ENCODE peak calls at places on chromosome 5, in five cellular contexts. J, U, E, I and W are unnamed samples. For H3K4me1, the result is how much of the 10 kb centered on the place peaks cover.

GRCh38 chr5:103667068-103667467 is 104.5 kb upstream of the NUDT12 start:
- DNase-seq in J (peak), U (no peak), E (peak), I (no peak), W (peak)

GRCh38 chr5:107455111-107455544 is 215.6 kb downstream of the EFNA5 start:
- DNase-seq in J (no peak), U (no peak), E (peak), I (no peak), W (no peak)

GRCh38 chr5:158375531-158375930 is 516.6 kb upstream of the CLINT1 start:
- DNase-seq in J (no peak), U (no peak), E (no peak), I (no peak), W (no peak)

GRCh38 chr5:134582281-134582680 is 50.3 kb downstream of the SAR1B start:
- DNase-seq in J (no peak), U (peak), E (no peak), I (no peak), W (no peak)

GRCh38 chr5:66538531-66538930 is 57.7 kb upstream of the MAST4 start:
- DNase-seq in J (no peak), U (no peak), E (peak), I (no peak), W (peak)

GRCh38 chr5:25649628-25650265 is 1005.0 kb upstream of the CDH10 start:
- DNase-seq in J (no peak), U (no peak), E (no peak), I (peak), W (peak)

GRCh38 chr5:149712439-149713147 is 17.5 kb upstream of the PPARGC1B start:
- DNase-seq in J (no peak), U (no peak), E (no peak), I (no peak), W (no peak)

GRCh38 chr5:152092580-152092979 is 167.9 kb upstream of the GLRA1 start:
- DNase-seq in J (no peak), U (no peak), E (no peak), I (no peak), W (peak)

GRCh38 chr5:138282918-138283742 is 8.7 kb upstream of the GFRA3 start:
- DNase-seq in J (peak), U (peak), E (peak), I (no peak), W (peak)

GRCh38 chr5:148033138-148033537 is 30.6 kb upstream of the SPINK5 start:
- DNase-seq in J (no peak), U (no peak), E (no peak), I (no peak), W (peak)

GRCh38 chr5:97181856-97182545 is 1.0 kb downstream of the RIOK2 start:
- DNase-seq in J (no peak), U (no peak), E (peak), I (no peak), W (peak)

GRCh38 chr5:158541535-158541934 is 558.2 kb downstream of the EBF1 start:
- DNase-seq in J (no peak), U (no peak), E (peak), I (no peak), W (no peak)

GRCh38 chr5:160899735-160900134 is 47.7 kb upstream of the ATP10B start:
- DNase-seq in J (no peak), U (no peak), E (no peak), I (no peak), W (no peak)

GRCh38 chr5:149904293-149904886 is 40.2 kb downstream of the PDE6A start:
- DNase-seq in J (no peak), U (no peak), E (no peak), I (no peak), W (no peak)

GRCh38 chr5:149831492-149831891 is 101.4 kb downstream of the PPARGC1B start:
- DNase-seq in J (peak), U (no peak), E (no peak), I (no peak), W (peak)

GRCh38 chr5:169029661-169030274 is 271.2 kb downstream of the SLIT3 start:
- DNase-seq in J (no peak), U (no peak), E (peak), I (no peak), W (no peak)

GRCh38 chr5:64958757-64959391 is 190.1 kb downstream of the CWC27 start:
- DNase-seq in J (no peak), U (no peak), E (peak), I (no peak), W (peak)

GRCh38 chr5:118253401-118254061 is 734.8 kb downstream of the DTWD2 start:
- DNase-seq in J (no peak), U (no peak), E (no peak), I (no peak), W (no peak)

GRCh38 chr5:159262472-159262858 is 625 bp upstream of the UBLCP1 start:
- DNase-seq in J (no peak), U (no peak), E (no peak), I (no peak), W (peak)

GRCh38 chr5:150295172-150295611 is 5.6 kb upstream of the CAMK2A start:
- DNase-seq in J (peak), U (peak), E (peak), I (no peak), W (peak)

GRCh38 chr5:67160985-67161384 is 35.6 kb downstream of the CD180 start:
- DNase-seq in J (peak), U (no peak), E (peak), I (no peak), W (peak)

GRCh38 chr5:1540166-1540565 is 16.4 kb upstream of the LPCAT1 start:
- DNase-seq in J (no peak), U (peak), E (no peak), I (peak), W (no peak)

GRCh38 chr5:74632947-74633356 is 7.6 kb downstream of the ENC1 start:
- DNase-seq in J (peak), U (no peak), E (peak), I (no peak), W (peak)

GRCh38 chr5:140827704-140828401 is at the start of gene PCDHA6:
- DNase-seq in J (no peak), U (no peak), E (no peak), I (no peak), W (no peak)

GRCh38 chr5:11494340-11494739 is 409.9 kb downstream of the CTNND2 start:
- DNase-seq in J (peak), U (no peak), E (no peak), I (no peak), W (no peak)

GRCh38 chr5:172407861-172408260 is 46.5 kb downstream of the SH3PXD2B start:
- DNase-seq in J (peak), U (no peak), E (peak), I (no peak), W (peak)

DNA sequence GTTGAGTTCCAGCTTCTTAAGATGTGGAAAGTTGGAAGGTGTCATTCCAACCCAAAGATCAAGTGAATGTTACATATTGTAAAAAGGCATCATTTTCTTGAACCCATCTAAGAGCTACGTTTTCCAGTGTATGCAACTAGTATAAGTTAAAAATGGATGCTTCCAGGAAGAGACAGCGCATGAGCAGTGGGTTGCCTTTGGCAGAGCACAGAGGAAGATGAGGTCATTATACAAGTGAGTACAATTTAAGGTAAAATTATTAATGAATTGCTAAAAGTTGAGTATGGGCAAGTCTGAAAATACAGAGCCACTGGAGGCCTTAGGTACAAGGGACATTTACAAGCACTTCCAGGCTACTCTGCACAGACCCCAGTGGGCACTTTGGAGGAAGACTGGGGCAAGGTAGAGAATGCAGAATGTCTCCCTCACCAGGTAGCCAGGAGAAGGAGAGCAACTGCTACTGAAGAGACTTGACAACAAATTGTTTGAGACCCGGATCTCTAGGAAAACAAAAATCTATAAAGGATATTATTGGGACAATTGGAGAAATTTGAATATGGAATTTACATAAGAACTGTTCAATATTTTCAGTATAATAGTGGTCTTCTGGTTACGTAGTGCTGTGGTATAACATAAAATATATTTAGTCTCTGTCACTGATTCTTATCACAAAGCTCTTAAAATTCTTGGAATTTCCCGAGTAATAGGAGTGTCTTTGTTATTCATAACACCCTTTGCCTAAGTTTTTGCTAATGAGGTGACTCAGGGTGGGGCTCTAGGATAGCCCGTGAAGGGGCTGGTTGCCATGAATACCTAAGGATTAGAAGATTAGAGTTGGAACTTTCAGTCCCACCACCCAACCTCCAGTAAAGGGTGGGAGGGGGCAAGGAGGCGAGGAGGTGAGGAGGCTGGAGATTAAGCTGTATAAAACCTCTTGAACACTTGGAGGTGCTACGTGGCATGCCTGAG is 129.9 kb upstream of the FER start:
- DNase-seq in J (no peak), U (no peak), E (no peak), I (no peak), W (no peak)
- TF ChIP-seq CTCF in J (no peak), U (no peak), E (no peak), I (no peak), W (no peak)

GRCh38 chr5:78543916-78544315 is 104.7 kb downstream of the LHFPL2 start:
- DNase-seq in J (no peak), U (no peak), E (no peak), I (no peak), W (no peak)
- H3K4me1 ChIP-seq in J (under half), U (under half), E (under half), I (half or more), W (under half)

DNA sequence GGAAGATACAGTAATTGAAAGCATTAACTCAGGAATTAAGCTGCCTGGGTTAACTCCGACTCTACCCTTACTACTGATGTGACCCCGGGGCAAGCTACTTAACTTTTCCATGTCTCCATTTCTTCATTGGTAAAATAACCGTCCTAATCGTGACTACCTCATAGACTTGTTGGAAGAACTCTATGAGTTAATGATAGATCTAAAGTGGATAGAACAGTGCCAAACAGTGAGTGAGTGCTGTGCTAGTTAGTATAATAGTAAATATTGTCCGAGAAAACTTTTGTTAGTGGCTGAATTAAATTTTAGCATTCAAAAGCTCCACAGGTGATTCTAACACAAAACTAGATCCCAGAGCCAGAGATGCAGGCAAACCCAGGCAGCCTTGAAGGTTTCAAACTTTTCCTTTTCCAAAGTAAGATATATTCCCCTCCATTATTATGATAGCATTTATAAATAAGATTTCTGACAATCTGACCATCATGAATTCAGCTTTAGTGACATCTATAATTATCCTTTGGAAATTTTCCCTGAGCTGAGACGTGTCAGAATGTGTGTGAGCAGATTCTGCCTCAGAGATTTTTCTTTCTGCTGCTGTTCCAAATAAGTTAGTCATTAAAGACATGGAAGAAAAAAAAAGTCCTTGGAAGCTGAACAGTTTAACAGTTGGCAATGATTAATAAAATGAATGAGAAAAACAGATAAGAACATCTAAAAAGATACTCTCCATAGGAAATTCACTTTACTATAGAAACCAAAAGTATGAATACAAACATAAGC is 369.5 kb downstream of the PRELID2 start:
- DNase-seq in J (no peak), U (no peak), E (no peak), I (no peak), W (no peak)
- H3K27ac ChIP-seq in J (no peak), U (no peak), E (no peak), I (no peak), W (no peak)

GRCh38 chr5:171226096-171226495 is 83.0 kb upstream of the TLX3 start:
- DNase-seq in J (no peak), U (no peak), E (no peak), I (no peak), W (no peak)
- TF ChIP-seq CTCF in J (peak), U (peak), E (peak), I (no peak), W (peak)

DNA sequence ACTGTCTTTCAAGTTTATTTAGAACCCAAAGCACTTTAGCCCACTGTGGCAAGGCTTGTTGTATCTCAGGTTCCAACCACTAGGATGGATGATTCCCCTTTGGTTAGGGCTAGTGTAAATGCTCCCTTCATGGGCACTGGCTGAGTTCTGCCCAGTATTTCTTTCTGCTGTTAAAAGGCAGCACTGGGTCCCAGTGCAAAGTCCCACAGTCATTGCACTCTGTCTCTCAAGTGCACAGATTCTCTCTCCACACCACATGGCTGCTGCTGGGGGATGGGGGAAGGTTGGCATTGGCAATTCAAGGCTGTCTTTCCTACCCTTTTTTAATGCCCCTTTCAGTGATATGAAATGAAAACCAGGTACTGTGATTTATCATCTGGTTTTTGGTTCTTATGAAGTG is 7.2 kb upstream of the NPR3 start:
- DNase-seq in J (no peak), U (no peak), E (no peak), I (no peak), W (no peak)
- H3K4me1 ChIP-seq in J (under half), U (under half), E (under half), I (under half), W (under half)

DNA sequence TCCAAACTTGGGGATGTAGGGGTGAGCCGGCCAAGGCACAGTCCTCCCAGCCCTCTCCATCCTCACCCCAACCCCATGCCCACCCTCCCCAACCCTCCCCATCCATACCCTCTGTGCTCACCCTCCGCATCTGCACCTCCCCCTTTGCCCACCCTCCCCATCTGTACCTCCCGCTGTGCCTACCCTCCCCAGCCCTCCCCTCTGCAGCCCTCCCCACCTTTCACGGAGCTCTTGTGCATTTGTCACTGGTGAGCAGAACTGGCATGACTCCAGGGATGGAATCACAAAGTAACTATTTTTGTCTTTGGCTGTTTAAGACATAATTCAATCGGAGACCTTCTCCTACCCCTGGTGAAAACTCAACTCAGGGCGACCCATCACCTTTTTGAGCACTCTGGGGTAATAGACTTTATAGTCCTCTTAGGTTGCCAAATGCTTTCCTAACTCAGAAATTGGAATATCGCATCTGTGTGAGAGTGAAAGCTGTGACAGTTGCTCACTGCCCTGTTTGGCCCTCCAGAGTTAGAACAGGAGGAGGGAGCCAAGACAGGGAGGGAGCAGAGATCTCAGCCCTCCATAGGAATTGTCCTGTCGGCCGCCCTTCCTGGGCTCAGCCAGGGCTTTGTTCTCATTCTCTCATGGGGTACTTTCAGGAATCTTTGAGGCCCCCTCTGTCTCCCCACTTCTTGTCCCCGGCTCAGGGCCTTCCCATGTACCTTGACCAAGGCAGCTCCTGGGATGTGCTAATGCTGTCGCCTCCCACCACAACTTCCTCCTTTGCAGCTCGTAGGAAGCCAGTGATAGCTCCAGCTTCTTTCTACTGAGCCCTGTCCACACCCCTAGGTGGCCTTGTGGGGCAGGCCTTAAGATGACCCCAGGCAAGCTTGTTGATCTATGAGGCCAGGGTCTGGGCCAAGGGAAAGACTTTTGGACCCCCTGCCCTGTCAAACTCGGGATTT is 36.2 kb downstream of the OTULIN start:
- DNase-seq in J (no peak), U (no peak), E (no peak), I (no peak), W (no peak)
- H3K27ac ChIP-seq in J (peak), U (peak), E (no peak), I (no peak), W (no peak)

DNA sequence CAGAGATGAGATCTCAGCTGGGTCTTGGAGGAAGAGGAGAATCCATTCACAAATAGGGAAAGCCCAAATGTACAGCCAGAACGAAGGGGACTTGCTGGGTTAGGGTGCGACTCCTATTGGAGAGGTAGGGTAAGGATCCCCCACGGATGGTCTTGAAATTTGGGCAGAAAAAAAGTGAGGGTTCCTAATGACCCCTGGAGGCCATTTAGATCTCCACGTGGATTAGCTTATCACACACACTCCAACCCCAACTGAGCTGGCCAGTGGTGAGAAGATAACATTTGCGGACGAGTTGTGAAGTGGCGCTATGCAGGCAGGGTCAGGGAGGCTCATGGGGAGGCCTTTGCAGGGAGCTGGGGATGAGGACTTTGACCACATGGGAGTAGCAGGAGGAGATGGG is 86.0 kb downstream of the FSTL4 start:
- DNase-seq in J (no peak), U (no peak), E (no peak), I (no peak), W (no peak)
- TF ChIP-seq CTCF in J (no peak), U (no peak), E (no peak), I (no peak), W (no peak)

GRCh38 chr5:165538065-165538464 is 2032.6 kb downstream of the MAT2B start:
- DNase-seq in J (no peak), U (no peak), E (no peak), I (no peak), W (no peak)
- H3K4me1 ChIP-seq in J (under half), U (under half), E (under half), I (under half), W (under half)

DNA sequence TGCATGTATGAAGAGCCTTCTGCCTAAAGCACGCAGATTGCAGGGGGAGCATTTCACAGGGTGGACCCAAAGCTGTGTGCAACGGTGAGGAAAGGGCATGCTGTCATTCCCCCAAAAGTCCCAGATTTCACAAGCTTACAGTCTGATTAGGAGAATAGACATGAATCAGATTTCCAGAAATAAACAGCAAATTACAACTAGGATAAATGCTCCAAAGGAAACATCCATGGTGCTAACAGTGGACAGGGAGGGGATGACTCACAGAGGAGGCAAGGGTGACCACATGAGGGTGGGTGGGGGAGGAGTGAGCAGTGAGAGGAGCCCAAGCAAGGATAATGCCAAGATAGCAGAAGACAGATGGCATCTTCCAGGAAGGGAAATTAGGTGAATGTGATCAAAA is 258.4 kb upstream of the TAS2R1 start:
- DNase-seq in J (peak), U (no peak), E (peak), I (no peak), W (no peak)
- H3K27ac ChIP-seq in J (peak), U (no peak), E (peak), I (no peak), W (no peak)

GRCh38 chr5:27130587-27130986 is 92.2 kb upstream of the CDH9 start:
- DNase-seq in J (no peak), U (no peak), E (peak), I (no peak), W (no peak)

GRCh38 chr5:27125856-27126255 is 87.5 kb upstream of the CDH9 start:
- DNase-seq in J (no peak), U (no peak), E (no peak), I (no peak), W (no peak)

GRCh38 chr5:27129926-27130325 is 91.5 kb upstream of the CDH9 start:
- DNase-seq in J (no peak), U (no peak), E (no peak), I (no peak), W (no peak)

DNA sequence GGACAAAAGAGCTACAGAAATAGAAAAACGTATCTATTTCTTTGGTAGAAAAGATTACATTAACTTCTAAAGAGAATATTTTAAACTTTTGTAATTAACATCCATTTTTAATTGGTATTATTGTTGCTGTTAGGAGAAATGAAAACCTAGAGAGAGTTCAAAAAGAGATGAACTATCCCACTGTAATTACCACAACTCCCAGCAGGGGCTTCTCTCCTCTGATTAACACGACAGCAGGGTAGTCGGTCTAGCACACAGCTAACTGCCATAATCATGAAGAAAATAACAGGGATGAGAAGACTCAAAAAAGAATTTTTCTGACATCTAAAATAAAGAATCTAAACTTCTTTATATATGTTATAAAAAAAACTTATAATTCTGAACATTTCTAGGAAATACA is 86.2 kb upstream of the CDH9 start:
- DNase-seq in J (peak), U (no peak), E (no peak), I (no peak), W (peak)
- TF ChIP-seq CTCF in J (peak), U (peak), E (peak), I (no peak), W (peak)